ENCODE peak calls at places on chromosome 5, in seven cellular contexts. O is amniotic epithelial cell; A is anterior cingulate cortex; H is pancreas; N is A172; G is HL-60; Y is naive thymus-derived CD4-positive, alpha-beta T cell. J is an unnamed sample.

GRCh38 chr5:26415987-26416386 is 622.4 kb downstream of the CDH9 start:
- DNase-seq in G (no peak), A (no peak), N (no peak), Y (no peak), H (no peak), O (no peak), J (no peak)

GRCh38 chr5:115179068-115179958 is 9.6 kb upstream of the TRIM36 start:
- DNase-seq in N (no peak), A (no peak), G (no peak), Y (no peak), H (peak), O (no peak), J (peak)

GRCh38 chr5:147565524-147565923 is 55.7 kb upstream of the DPYSL3 start:
- DNase-seq in H (no peak), G (no peak), N (peak), O (peak), A (no peak), Y (no peak), J (no peak)

GRCh38 chr5:131068893-131069643 is 96.0 kb downstream of the HINT1 start:
- DNase-seq in Y (peak), H (no peak), G (peak), A (peak), N (no peak), O (no peak), J (no peak)

GRCh38 chr5:125595095-125595494 is 828.1 kb upstream of the GRAMD2B start:
- DNase-seq in H (no peak), O (no peak), N (no peak), A (no peak), G (no peak), Y (no peak), J (peak)

GRCh38 chr5:134555889-134556311 is 30.4 kb downstream of the JADE2 start:
- DNase-seq in A (peak), H (peak), O (peak), Y (peak), N (peak), G (peak), J (peak)

GRCh38 chr5:149938272-149938671 is 6.3 kb downstream of the PDE6A start:
- DNase-seq in O (peak), A (no peak), H (no peak), G (peak), N (peak), Y (no peak), J (peak)

GRCh38 chr5:104904561-104904960 is 1342.0 kb upstream of the NUDT12 start:
- DNase-seq in A (no peak), H (no peak), N (no peak), Y (no peak), O (no peak), G (no peak), J (no peak)

GRCh38 chr5:101425345-101425744 is 522.3 kb upstream of the ST8SIA4 start:
- DNase-seq in Y (no peak), A (no peak), O (no peak), N (no peak), G (no peak), H (no peak), J (no peak)

GRCh38 chr5:116002116-116002906 is 30.0 kb upstream of the ARL14EPL start:
- DNase-seq in O (peak), A (no peak), Y (no peak), G (no peak), N (peak), H (no peak), J (no peak)

GRCh38 chr5:75045071-75045470 is 7.3 kb downstream of the GCNT4 start:
- DNase-seq in N (no peak), A (no peak), Y (no peak), H (no peak), O (no peak), G (no peak), J (no peak)